ENCODE peak calls at places on chromosome 13, in six cellular contexts. O, Y, R, E, F and T are unnamed samples.

GRCh38 chr13:29754486-29754806 is 96.0 kb downstream of the UBL3 start:
- DNase-seq in O (no peak), F (peak), Y (peak), E (no peak), R (peak), T (no peak)

GRCh38 chr13:47708386-47708785 is 292.7 kb downstream of the SUCLA2 start:
- DNase-seq in R (no peak), Y (peak), F (peak), O (no peak), E (no peak), T (no peak)

GRCh38 chr13:46184277-46184699 is 2.3 kb upstream of the LCP1 start:
- DNase-seq in E (peak), F (peak), Y (no peak), O (peak), R (peak), T (no peak)

GRCh38 chr13:40442826-40443225 is 223.6 kb downstream of the FOXO1 start:
- DNase-seq in O (no peak), E (no peak), Y (no peak), F (no peak), R (no peak), T (no peak)

GRCh38 chr13:97798171-97798821 is 155.2 kb upstream of the IPO5 start:
- DNase-seq in O (no peak), Y (no peak), F (no peak), R (no peak), E (no peak), T (no peak)

GRCh38 chr13:111614009-111614408 is 293.6 kb downstream of the TEX29 start:
- DNase-seq in Y (no peak), R (no peak), F (no peak), O (no peak), E (no peak), T (no peak)

GRCh38 chr13:101149735-101150380 is 266.4 kb downstream of the NALCN start:
- DNase-seq in E (no peak), R (peak), Y (peak), F (peak), O (no peak), T (no peak)

GRCh38 chr13:98451676-98452105 is 125.2 kb downstream of the STK24 start:
- DNase-seq in O (no peak), F (no peak), R (no peak), Y (peak), E (no peak), T (peak)

GRCh38 chr13:43316997-43317396 is 293.6 kb downstream of the DNAJC15 start:
- DNase-seq in Y (peak), R (no peak), O (no peak), E (no peak), F (no peak), T (no peak)

GRCh38 chr13:43529796-43530195 is 257.0 kb downstream of the ENOX1 start:
- DNase-seq in Y (no peak), E (no peak), R (no peak), F (peak), O (no peak), T (no peak)

GRCh38 chr13:40476175-40476958 is 190.1 kb downstream of the FOXO1 start:
- DNase-seq in Y (no peak), R (no peak), F (peak), E (no peak), O (no peak), T (no peak)

GRCh38 chr13:76812206-76812882 is 73.9 kb downstream of the KCTD12 start:
- DNase-seq in R (no peak), O (no peak), Y (no peak), E (no peak), F (no peak), T (no peak)

GRCh38 chr13:113113846-113114271 is 8.3 kb downstream of the F7 start:
- DNase-seq in Y (no peak), E (peak), R (no peak), F (no peak), O (no peak), T (peak)

GRCh38 chr13:84479656-84480055 is 597.4 kb upstream of the SLITRK1 start:
- DNase-seq in E (no peak), Y (peak), O (no peak), R (no peak), F (peak), T (no peak)

GRCh38 chr13:99374994-99375805 is 68.0 kb upstream of the GPR183 start:
- DNase-seq in Y (no peak), E (peak), O (peak), F (no peak), R (no peak), T (no peak)

GRCh38 chr13:98048263-98048662 is 94.6 kb upstream of the FARP1 start:
- DNase-seq in Y (no peak), F (no peak), E (no peak), O (no peak), R (no peak), T (no peak)

GRCh38 chr13:57832187-57832586 is 200.6 kb downstream of the PCDH17 start:
- DNase-seq in F (no peak), Y (no peak), O (no peak), R (no peak), E (no peak), T (peak)

GRCh38 chr13:25803626-25804025 is 248.2 kb downstream of the SHISA2 start:
- DNase-seq in R (no peak), O (no peak), Y (no peak), F (peak), E (no peak), T (no peak)

GRCh38 chr13:35693142-35693784 is 216.8 kb upstream of the MAB21L1 start:
- DNase-seq in F (no peak), R (no peak), O (no peak), E (no peak), Y (no peak), T (no peak)

GRCh38 chr13:52848455-52849190 is at the start of gene PCDH8:
- DNase-seq in F (no peak), O (no peak), R (no peak), E (no peak), Y (no peak), T (no peak)

GRCh38 chr13:94433055-94433947 is 46.2 kb downstream of the DCT start:
- DNase-seq in F (no peak), E (no peak), Y (no peak), O (no peak), R (peak), T (no peak)

GRCh38 chr13:64397699-64398098 is 2832.4 kb downstream of the PCDH9 start:
- DNase-seq in O (no peak), R (no peak), F (peak), E (no peak), Y (peak), T (no peak)

GRCh38 chr13:79485014-79485441 is 4.1 kb downstream of the NDFIP2 start:
- DNase-seq in R (no peak), Y (peak), F (peak), E (no peak), O (no peak), T (no peak)

GRCh38 chr13:98567140-98567539 is 9.8 kb downstream of the STK24 start:
- DNase-seq in R (no peak), F (no peak), E (no peak), Y (no peak), O (no peak), T (no peak)

GRCh38 chr13:33109319-33109718 is 93.1 kb downstream of the KL start:
- DNase-seq in R (no peak), F (no peak), O (no peak), Y (no peak), E (no peak), T (no peak)

GRCh38 chr13:33110713-33111413 is 94.6 kb downstream of the KL start:
- DNase-seq in Y (peak), E (no peak), F (no peak), O (no peak), R (no peak), T (no peak)

GRCh38 chr13:33110386-33110712 is 94.1 kb downstream of the KL start:
- DNase-seq in E (no peak), R (no peak), Y (no peak), F (no peak), O (no peak), T (no peak)

GRCh38 chr13:33108620-33109019 is 92.4 kb downstream of the KL start:
- DNase-seq in Y (no peak), F (no peak), R (no peak), E (no peak), O (no peak), T (no peak)

GRCh38 chr13:33109801-33110200 is 93.6 kb downstream of the KL start:
- DNase-seq in O (no peak), R (peak), F (no peak), Y (no peak), E (no peak), T (no peak)
- TF ChIP-seq CTCF in O (no peak), R (peak), F (peak), Y (peak), E (no peak), T (no peak)

DNA sequence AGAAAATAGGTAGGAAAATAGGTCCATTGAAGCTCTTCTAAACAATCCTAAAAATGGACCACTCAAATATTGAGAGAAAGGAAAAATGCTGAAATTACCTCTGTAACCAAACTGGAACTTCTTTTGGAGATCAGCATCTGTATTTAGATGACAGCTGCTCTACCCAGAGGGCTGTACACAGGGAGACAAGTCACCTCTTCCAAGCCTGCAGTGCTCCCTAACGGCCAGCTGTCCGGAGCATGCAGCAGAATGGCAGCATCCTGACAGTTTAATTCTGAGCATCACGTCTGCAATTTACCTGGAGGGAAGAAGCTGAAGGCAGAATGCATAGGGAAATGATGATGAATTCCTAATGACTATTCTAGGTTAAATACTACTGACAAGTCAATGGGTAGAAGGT is 62.8 kb upstream of the DIAPH3 start:
- DNase-seq in E (no peak), R (peak), F (peak), Y (peak), O (no peak), T (no peak)
- TF ChIP-seq CTCF in E (no peak), R (peak), F (peak), Y (peak), O (no peak), T (no peak)

GRCh38 chr13:90232291-90232690 is 1115.2 kb upstream of the MIR17HG start:
- DNase-seq in R (no peak), Y (no peak), F (no peak), E (no peak), O (no peak), T (no peak)

GRCh38 chr13:90233933-90234672 is 1113.4 kb upstream of the MIR17HG start:
- DNase-seq in F (peak), O (no peak), R (no peak), E (no peak), Y (no peak), T (no peak)

GRCh38 chr13:90230311-90230710 is 1117.2 kb upstream of the MIR17HG start:
- DNase-seq in E (peak), Y (no peak), F (no peak), R (no peak), O (no peak), T (peak)
- TF ChIP-seq CTCF in E (no peak), Y (no peak), F (no peak), R (no peak), O (no peak), T (no peak)

DNA sequence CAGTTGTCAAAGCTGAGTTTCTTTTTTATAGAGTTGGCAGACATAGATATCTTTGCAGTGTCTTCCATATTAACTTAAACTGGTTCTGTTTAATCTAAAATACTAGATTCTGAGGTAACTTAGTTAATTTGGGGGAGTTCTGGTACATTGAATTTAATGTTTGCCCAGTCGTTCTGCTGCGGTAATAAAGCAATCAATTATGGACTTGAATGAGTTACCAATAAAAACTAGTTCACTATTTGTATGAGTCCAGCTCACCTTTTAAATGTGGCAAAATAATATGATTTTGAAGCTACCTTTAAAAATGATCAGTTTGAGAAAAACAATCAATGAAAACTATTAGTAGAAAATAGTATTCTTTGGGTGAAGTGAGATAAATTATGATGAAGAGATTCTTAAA is 90.2 kb downstream of the LMO7 start:
- DNase-seq in R (no peak), E (no peak), O (no peak), Y (no peak), F (no peak), T (no peak)
- TF ChIP-seq CTCF in R (no peak), E (no peak), O (no peak), Y (no peak), F (no peak), T (no peak)